ENCODE peak calls at places on chromosomes 12 and 14, in seven cellular contexts. S is OCI-LY7, P is mesenchymal stem cell, Q is astrocyte, A is HepG2, T is IMR-90, M is neural progenitor cell. V is an unnamed sample.

GRCh38 chr12:16622315-16622714 is 16.4 kb upstream of the LMO3 start:
- DNase-seq in Q (no peak), A (no peak), T (no peak), M (no peak), P (no peak), S (peak), V (no peak)

GRCh38 chr14:102426796-102427195 is 64.1 kb downstream of the TECPR2 start:
- DNase-seq in M (no peak), S (no peak), T (no peak), Q (no peak), A (no peak), P (no peak), V (no peak)

GRCh38 chr14:100815478-100816285 is 10.2 kb upstream of the MEG3 start:
- DNase-seq in T (peak), M (no peak), S (no peak), A (peak), Q (peak), P (peak), V (peak)

GRCh38 chr12:6312529-6313325 is 2.2 kb downstream of the PLEKHG6 start:
- DNase-seq in S (no peak), Q (no peak), T (no peak), A (no peak), P (peak), M (peak), V (peak)

GRCh38 chr14:56666716-56667115 is 87.1 kb downstream of the TMEM260 start:
- DNase-seq in S (no peak), Q (peak), A (no peak), M (no peak), T (peak), P (peak), V (peak)

GRCh38 chr12:120091371-120092090 is 25.0 kb downstream of the RAB35 start:
- DNase-seq in T (no peak), A (no peak), Q (no peak), S (no peak), M (no peak), P (no peak), V (no peak)

GRCh38 chr12:48671231-48671856 is 10.7 kb downstream of the KANSL2 start:
- DNase-seq in Q (no peak), M (no peak), P (no peak), A (no peak), S (no peak), T (peak), V (no peak)

GRCh38 chr14:24310666-24311604 is at the start of gene LTB4R:
- DNase-seq in M (no peak), A (no peak), Q (peak), P (no peak), S (peak), T (peak), V (no peak)

GRCh38 chr14:72513994-72514659 is 379.8 kb downstream of the DPF3 start:
- DNase-seq in S (peak), P (peak), Q (peak), A (peak), M (peak), T (peak), V (peak)

GRCh38 chr12:122862872-122863701 is 27.8 kb downstream of the HIP1R start:
- DNase-seq in T (no peak), P (no peak), S (no peak), A (peak), Q (no peak), M (no peak), V (peak)

GRCh38 chr14:43901950-43902349 is 605.1 kb downstream of the FSCB start:
- DNase-seq in P (no peak), Q (no peak), A (peak), S (no peak), M (no peak), T (no peak), V (no peak)

GRCh38 chr12:70722584-70723343 is 85.5 kb upstream of the PTPRB start:
- DNase-seq in T (no peak), A (no peak), Q (peak), M (no peak), P (peak), S (no peak), V (no peak)

GRCh38 chr12:98594050-98594853 is 766 bp downstream of the SLC25A3 start:
- DNase-seq in P (peak), A (no peak), S (peak), T (no peak), M (peak), Q (no peak), V (peak)

GRCh38 chr12:111546758-111547383 is 52.2 kb downstream of the ATXN2 start:
- DNase-seq in T (peak), P (no peak), A (no peak), Q (peak), M (no peak), S (no peak), V (no peak)

GRCh38 chr12:124294686-124295315 is at the start of gene RFLNA:
- DNase-seq in Q (no peak), S (no peak), M (peak), A (no peak), P (no peak), T (no peak), V (peak)

GRCh38 chr14:65958664-65959562 is 527.3 kb upstream of the CCDC196 start:
- DNase-seq in T (peak), P (peak), A (peak), M (peak), S (peak), Q (peak), V (peak)

GRCh38 chr12:116650062-116650461 is 87.8 kb downstream of the SPRING1 start:
- DNase-seq in T (no peak), M (no peak), Q (no peak), A (no peak), P (peak), S (no peak), V (no peak)

GRCh38 chr14:49986344-49987014 is 93.6 kb downstream of the ARF6 start:
- DNase-seq in A (peak), P (peak), M (no peak), T (peak), S (no peak), Q (peak), V (no peak)
- H3K4me3 ChIP-seq in A (peak), P (no peak), M (no peak), T (no peak), S (no peak), Q (peak), V (no peak)

GRCh38 chr12:109663766-109664165 is 49.9 kb upstream of the FAM222A start:
- DNase-seq in P (no peak), M (no peak), S (no peak), T (no peak), A (no peak), Q (no peak), V (no peak)
- H2AFZ ChIP-seq in P (no peak), M (no peak), S (no peak), T (no peak), A (no peak), Q (no peak), V (no peak)

GRCh38 chr12:57839996-57840395 is 6.5 kb downstream of the CTDSP2 start:
- DNase-seq in P (no peak), A (no peak), M (no peak), S (no peak), Q (no peak), T (no peak), V (no peak)
- H3K4me3 ChIP-seq in P (no peak), A (no peak), M (no peak), S (no peak), Q (no peak), T (no peak), V (no peak)

DNA sequence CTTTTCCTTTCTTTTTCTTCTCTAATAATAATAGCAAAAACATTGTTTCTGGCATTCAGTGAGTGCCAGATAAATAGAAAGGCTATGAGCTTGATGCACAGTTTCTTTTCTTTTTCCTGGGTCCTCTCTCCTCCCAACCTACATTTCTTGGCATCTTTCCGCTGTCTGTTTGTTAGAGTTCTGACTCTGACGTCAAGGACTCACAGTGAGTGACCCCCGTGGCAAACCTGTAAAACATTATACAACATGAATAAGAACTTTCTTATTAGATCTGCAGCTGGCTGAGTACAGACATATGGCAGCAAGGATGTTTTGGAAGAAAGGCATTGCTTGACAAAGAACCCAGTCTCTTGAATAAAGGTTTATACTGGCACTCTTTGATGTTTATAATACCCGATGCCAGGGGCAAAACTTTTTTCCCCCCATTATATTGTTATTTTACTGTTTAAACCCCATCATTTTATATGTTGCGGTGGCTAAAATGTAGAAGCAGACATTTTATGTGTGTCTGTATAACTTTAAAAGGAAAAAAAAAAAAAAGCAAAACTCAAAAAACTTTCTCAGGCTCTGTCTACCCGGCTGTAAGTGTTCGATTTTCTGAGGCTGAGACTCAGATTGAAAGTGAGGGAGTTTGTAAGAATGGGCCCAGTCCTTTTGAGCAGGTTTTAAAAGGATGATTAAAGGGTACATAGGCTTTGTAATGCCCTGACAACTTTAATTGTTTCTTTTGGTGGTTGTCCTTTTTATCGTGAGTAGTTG is 159.2 kb downstream of the PDE3A start:
- DNase-seq in Q (peak), A (no peak), M (no peak), P (no peak), S (no peak), T (peak), V (peak)
- H2AFZ ChIP-seq in Q (no peak), A (no peak), M (peak), P (no peak), S (no peak), T (no peak), V (no peak)

GRCh38 chr12:1613860-1614259 is 15.2 kb upstream of the WNT5B start:
- DNase-seq in Q (no peak), A (no peak), T (no peak), M (no peak), S (no peak), P (no peak), V (no peak)

GRCh38 chr12:1614360-1614759 is 14.7 kb upstream of the WNT5B start:
- DNase-seq in T (no peak), S (no peak), P (no peak), A (no peak), M (no peak), Q (no peak), V (no peak)

GRCh38 chr12:1612196-1612595 is 16.8 kb upstream of the WNT5B start:
- DNase-seq in P (no peak), A (no peak), T (no peak), Q (no peak), S (no peak), M (no peak), V (no peak)

GRCh38 chr12:1610072-1610643 is 15.8 kb upstream of the FBXL14 start:
- DNase-seq in Q (no peak), T (no peak), M (no peak), P (no peak), A (no peak), S (no peak), V (no peak)

GRCh38 chr12:1611775-1612174 is 17.3 kb upstream of the WNT5B start:
- DNase-seq in S (no peak), P (peak), M (no peak), T (peak), A (no peak), Q (peak), V (no peak)
- H3K4me3 ChIP-seq in S (no peak), P (no peak), M (no peak), T (peak), A (no peak), Q (peak), V (no peak)

GRCh38 chr14:91872517-91873470 is 5.5 kb upstream of the TC2N start:
- DNase-seq in M (no peak), P (no peak), A (no peak), Q (no peak), T (peak), S (peak), V (no peak)
- H2AFZ ChIP-seq in M (no peak), P (no peak), A (no peak), Q (no peak), T (peak), S (peak), V (no peak)

GRCh38 chr12:108846320-108846719 is 11.1 kb downstream of the SSH1 start:
- DNase-seq in S (no peak), M (no peak), A (no peak), Q (no peak), T (no peak), P (no peak), V (no peak)

GRCh38 chr12:108845696-108846095 is 11.7 kb downstream of the SSH1 start:
- DNase-seq in S (no peak), T (no peak), P (no peak), A (no peak), Q (no peak), M (no peak), V (no peak)

GRCh38 chr12:108842364-108842763 is 15.0 kb downstream of the SSH1 start:
- DNase-seq in M (no peak), Q (no peak), A (no peak), P (no peak), T (no peak), S (no peak), V (no peak)

GRCh38 chr12:108840605-108841328 is 16.6 kb downstream of the SSH1 start:
- DNase-seq in P (peak), M (peak), S (no peak), Q (peak), T (peak), A (no peak), V (no peak)

GRCh38 chr12:108843187-108843586 is 14.2 kb downstream of the SSH1 start:
- DNase-seq in T (no peak), Q (no peak), S (no peak), A (no peak), P (no peak), M (no peak), V (no peak)
- H3K4me3 ChIP-seq in T (no peak), Q (no peak), S (no peak), A (no peak), P (no peak), M (no peak), V (no peak)

DNA sequence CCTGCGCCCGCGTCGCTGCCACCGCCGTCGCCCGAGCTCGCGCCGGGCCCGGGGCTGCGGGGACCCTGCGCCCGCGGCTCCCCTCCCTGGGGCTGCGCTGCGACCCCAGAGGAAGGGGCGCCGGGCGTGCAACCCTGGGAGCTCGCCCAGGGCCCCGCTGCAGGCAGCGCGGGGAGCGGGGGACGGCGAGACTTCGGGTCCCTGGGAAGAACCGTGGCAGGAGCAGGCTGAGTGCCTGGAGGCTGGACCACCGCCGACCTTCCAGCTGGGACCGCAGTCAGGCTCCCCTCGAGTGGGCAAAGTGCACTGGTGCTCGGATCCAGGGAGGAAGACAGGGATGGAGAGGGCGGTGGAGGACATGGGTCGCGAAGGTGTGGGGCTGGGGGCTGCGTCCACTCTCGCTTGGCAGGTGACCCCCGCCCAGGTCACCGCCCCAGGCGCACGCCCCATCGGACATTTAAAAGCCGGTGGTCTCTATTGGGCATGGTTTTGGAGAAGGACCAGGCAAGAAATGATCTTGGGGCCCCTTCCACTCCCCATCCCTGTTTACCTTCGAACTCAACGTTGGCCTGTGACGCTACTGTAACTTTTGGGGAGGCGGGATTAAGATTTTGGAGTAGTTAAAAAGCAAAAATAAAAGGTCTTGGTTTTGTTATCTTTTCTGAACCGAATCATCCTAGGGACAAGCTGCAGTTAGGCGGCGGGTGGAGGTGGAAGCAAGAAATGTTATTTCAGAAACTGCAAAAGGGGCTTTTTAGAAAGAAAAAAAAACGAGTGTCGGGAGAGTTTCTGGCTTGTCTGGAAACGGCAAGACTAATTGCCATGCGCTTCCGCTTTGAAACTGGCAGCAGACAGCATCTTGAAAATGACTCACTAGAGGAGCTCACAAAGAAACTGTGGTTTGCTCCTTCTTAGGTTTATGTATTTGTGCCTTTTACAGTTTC is 998 bp downstream of the ELK3 start:
- DNase-seq in S (peak), A (no peak), P (peak), Q (peak), M (peak), T (peak), V (peak)
- H2AFZ ChIP-seq in S (peak), A (peak), P (no peak), Q (no peak), M (peak), T (peak), V (peak)

DNA sequence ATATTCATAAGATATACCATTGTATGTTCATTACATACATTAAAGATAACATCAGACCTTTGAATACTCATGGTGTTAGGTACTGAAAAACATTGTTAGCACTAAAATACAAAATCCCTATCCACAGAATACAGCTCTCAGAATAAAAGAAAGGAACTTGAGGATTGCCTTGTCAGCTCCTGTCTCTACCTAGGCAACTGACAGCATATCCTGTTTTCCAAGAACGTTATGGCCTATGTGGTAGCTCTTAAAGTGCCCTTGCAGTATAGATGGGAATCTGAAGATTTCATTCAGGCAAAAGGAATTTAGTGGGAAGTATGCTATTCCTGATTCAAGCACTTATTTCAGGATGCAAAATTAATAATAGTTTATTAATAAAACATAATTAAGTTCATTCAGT is 1.8 kb upstream of the PPP1R12A start:
- DNase-seq in P (no peak), T (no peak), M (no peak), A (no peak), S (no peak), Q (no peak), V (no peak)
- H3K4me3 ChIP-seq in P (no peak), T (no peak), M (no peak), A (peak), S (no peak), Q (no peak), V (no peak)

GRCh38 chr12:66189476-66189823 is 436 bp downstream of the IRAK3 start:
- DNase-seq in T (no peak), A (no peak), Q (no peak), M (no peak), P (no peak), S (no peak), V (no peak)
- H2AFZ ChIP-seq in T (peak), A (no peak), Q (peak), M (peak), P (peak), S (no peak), V (peak)

V was measured in hepatocyte.